ENCODE peak calls at places on chromosomes 7 and 10, in five cellular contexts. X, R, P, E and D are unnamed samples.

GRCh38 chr7:50266893-50267386 is 37.6 kb upstream of the IKZF1 start:
- DNase-seq in X (no peak), E (no peak), P (no peak), R (peak; percentile 48), D (peak; percentile 57)

GRCh38 chr7:66099551-66100407 is 14.9 kb upstream of the CRCP start:
- DNase-seq in X (no peak), E (peak; percentile 71), P (peak; percentile 80), R (no peak), D (no peak)

GRCh38 chr10:6562221-6562620 is 17.9 kb downstream of the PRKCQ start:
- DNase-seq in X (no peak), P (no peak), R (no peak), E (no peak), D (no peak)

GRCh38 chr10:87634311-87634710 is 25.4 kb upstream of the PAPSS2 start:
- DNase-seq in E (no peak), X (no peak), R (no peak), P (no peak), D (no peak)

GRCh38 chr10:114987995-114988394 is 50.0 kb downstream of the TRUB1 start:
- DNase-seq in E (no peak), X (no peak), P (no peak), R (no peak), D (no peak)

GRCh38 chr10:96496281-96496925 is 17.3 kb downstream of the TLL2 start:
- DNase-seq in P (no peak), X (no peak), R (no peak), E (no peak), D (no peak)

GRCh38 chr10:100529473-100530298 is at the start of gene NDUFB8:
- DNase-seq in X (peak; percentile 88), P (peak; percentile 96), E (peak; percentile 93), R (peak; percentile 76), D (peak; percentile 81)

GRCh38 chr7:57198801-57199200 is 66.6 kb upstream of the ZNF479 start:
- DNase-seq in P (peak; percentile 38), E (no peak), R (no peak), X (no peak), D (no peak)

GRCh38 chr7:102306916-102307677 is 20.4 kb downstream of the SH2B2 start:
- DNase-seq in E (peak; percentile 59), P (no peak), R (no peak), X (no peak), D (no peak)

GRCh38 chr10:114648368-114648767 is 9.7 kb downstream of the ABLIM1 start:
- DNase-seq in X (no peak), E (no peak), R (no peak), P (no peak), D (no peak)

GRCh38 chr7:55513849-55514248 is 58.5 kb downstream of the VOPP1 start:
- DNase-seq in P (no peak), X (no peak), E (no peak), R (no peak), D (no peak)

GRCh38 chr10:43204394-43204942 is 62.4 kb downstream of the RASGEF1A start:
- DNase-seq in E (no peak), P (peak; percentile 71), X (no peak), R (no peak), D (no peak)

GRCh38 chr10:43126759-43127424 is 11.4 kb upstream of the CSGALNACT2 start:
- DNase-seq in P (peak; percentile 40), R (no peak), X (no peak), E (no peak), D (no peak)

GRCh38 chr10:65556006-65556405 is 1369.8 kb upstream of the LRRTM3 start:
- DNase-seq in X (no peak), R (no peak), E (no peak), P (no peak), D (no peak)

GRCh38 chr10:79001082-79001885 is 67.5 kb upstream of the ZMIZ1 start:
- DNase-seq in R (no peak), X (no peak), P (no peak), E (no peak), D (no peak)

GRCh38 chr10:101889256-101890210 is 45.9 kb upstream of the KCNIP2 start:
- DNase-seq in P (peak; percentile 90), E (peak; percentile 83), R (peak; percentile 30), X (peak; percentile 69), D (peak; percentile 40)

GRCh38 chr7:8261711-8262695 is at the start of gene ICA1:
- DNase-seq in E (peak; percentile 83), X (peak; percentile 49), P (peak; percentile 83), R (no peak), D (no peak)

GRCh38 chr7:13745530-13745929 is 243.9 kb downstream of the ETV1 start:
- DNase-seq in R (no peak), E (no peak), P (no peak), X (no peak), D (no peak)

GRCh38 chr7:144834516-144835165 is 1.2 kb downstream of the TPK1 start:
- DNase-seq in R (no peak), X (no peak), P (no peak), E (peak; percentile 32), D (no peak)

GRCh38 chr10:113929522-113929921 is 75.1 kb downstream of the NHLRC2 start:
- DNase-seq in P (no peak), R (no peak), E (no peak), X (no peak), D (no peak)

GRCh38 chr7:25028370-25028971 is 48.5 kb upstream of the OSBPL3 start:
- DNase-seq in R (no peak), X (peak; percentile 82), P (no peak), E (no peak), D (no peak)

GRCh38 chr7:78607099-78607498 is 808.5 kb downstream of the PHTF2 start:
- DNase-seq in X (no peak), E (no peak), P (no peak), R (no peak), D (no peak)

GRCh38 chr7:25963733-25964132 is 188.3 kb upstream of the NFE2L3 start:
- DNase-seq in X (no peak), P (no peak), R (no peak), E (no peak), D (no peak)

GRCh38 chr7:5248201-5248885 is 34.4 kb upstream of the SLC29A4 start:
- DNase-seq in R (no peak), E (peak; percentile 71), X (no peak), P (peak; percentile 80), D (no peak)

GRCh38 chr10:50362547-50363125 is 111.3 kb upstream of the ASAH2 start:
- DNase-seq in X (no peak), R (no peak), E (no peak), P (no peak), D (no peak)

GRCh38 chr7:107471292-107472070 is 1.6 kb downstream of the GPR22 start:
- DNase-seq in P (no peak), E (no peak), X (no peak), R (no peak), D (no peak)

GRCh38 chr10:118669020-118669766 is 73.7 kb upstream of the PRLHR start:
- DNase-seq in E (no peak), X (no peak), R (no peak), P (no peak), D (no peak)

GRCh38 chr10:73156054-73156453 is 11.8 kb downstream of the ECD start:
- DNase-seq in R (no peak), X (no peak), E (no peak), P (no peak), D (no peak)